ENCODE peak calls at places on chromosomes 12 and 14, in six cellular contexts. G is suprapubic skin, A is bronchial epithelial cell, J is tibial artery, K is epithelial cell of proximal tubule, Y is IMR-90. I is an unnamed sample.

GRCh38 chr12:127383281-127383680 is 883.7 kb upstream of the TMEM132C start:
- DNase-seq in J (no peak), Y (no peak), A (no peak), K (no peak), G (no peak), I (peak; percentile 59)

GRCh38 chr12:67952787-67953186 is 36.5 kb upstream of the IFNG-AS1 start:
- DNase-seq in K (no peak), A (no peak), J (no peak), G (no peak), Y (no peak), I (no peak)

GRCh38 chr14:101956179-101956885 is 8.0 kb upstream of the DYNC1H1 start:
- DNase-seq in J (no peak), G (peak; percentile 71), Y (no peak), A (no peak), K (no peak), I (no peak)

GRCh38 chr12:112130461-112130998 is 5.2 kb downstream of the TRAFD1 start:
- DNase-seq in J (no peak), A (no peak), Y (peak; percentile 36), K (peak; percentile 37), G (no peak), I (peak; percentile 23)

GRCh38 chr14:99454246-99454645 is 26.4 kb downstream of the SETD3 start:
- DNase-seq in K (no peak), A (no peak), J (no peak), G (no peak), Y (no peak), I (no peak)

GRCh38 chr14:101187017-101187815 is 283.7 kb upstream of the RTL1 start:
- DNase-seq in Y (no peak), J (no peak), A (no peak), G (no peak), K (no peak), I (no peak)

GRCh38 chr12:48997719-48998496 is 1.3 kb downstream of the DDN start:
- DNase-seq in A (no peak), K (no peak), Y (no peak), J (no peak), G (no peak), I (no peak)

GRCh38 chr12:4829161-4829792 is 80.4 kb upstream of the KCNA1 start:
- DNase-seq in K (no peak), Y (no peak), J (no peak), G (no peak), A (no peak), I (no peak)

GRCh38 chr12:122031342-122032216 is 9.9 kb downstream of the BCL7A start:
- DNase-seq in J (no peak), Y (no peak), K (no peak), G (no peak), A (peak; percentile 15), I (no peak)

GRCh38 chr12:123801573-123802178 is 39.6 kb downstream of the DNAH10 start:
- DNase-seq in J (no peak), K (no peak), A (peak; percentile 55), G (no peak), Y (peak; percentile 53), I (peak; percentile 43)

GRCh38 chr14:57485635-57486034 is 8.0 kb downstream of the CCDC198 start:
- DNase-seq in Y (no peak), K (no peak), J (no peak), A (no peak), G (no peak), I (no peak)

DNA sequence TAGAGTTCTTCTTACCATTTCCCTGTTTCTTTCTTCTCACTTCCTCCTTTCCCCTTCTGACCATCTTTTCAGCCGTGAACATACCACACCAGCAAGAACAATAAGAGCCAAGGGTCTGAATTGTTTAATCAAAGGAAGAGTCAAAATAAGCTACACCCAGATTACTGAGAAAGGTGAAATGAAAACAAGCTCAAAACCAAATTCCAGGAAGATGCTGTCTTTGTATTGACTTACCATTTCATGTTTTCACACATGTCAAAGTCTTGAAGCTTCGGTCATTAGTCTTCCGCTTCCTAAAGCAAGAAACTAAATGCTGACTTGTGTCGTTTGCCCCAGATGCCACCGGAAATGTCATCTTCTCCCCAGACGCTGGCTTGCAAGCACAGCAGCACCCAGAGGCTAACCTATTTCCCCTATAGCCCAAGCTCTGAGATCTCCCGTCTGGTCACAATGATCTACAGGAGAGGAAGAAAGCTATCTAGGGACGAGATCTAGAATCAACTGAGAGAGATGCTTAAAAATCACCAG is 136.5 kb upstream of the AMIGO2 start:
- DNase-seq in G (no peak), A (no peak), Y (no peak), K (no peak), J (no peak), I (no peak)
- H3K4me3 ChIP-seq in G (peak overlapping the region; percentile 16), A (no peak overlapping the region), Y (no peak overlapping the region), K (no peak overlapping the region), J (no peak overlapping the region), I (no peak overlapping the region)

GRCh38 chr14:23159516-23159915 is 23.9 kb downstream of the SLC7A8 start:
- DNase-seq in K (no peak), A (no peak), Y (no peak), J (no peak), G (no peak), I (no peak)

GRCh38 chr14:23149745-23150144 is 30.7 kb upstream of the CEBPE start:
- DNase-seq in K (no peak), Y (no peak), J (no peak), A (peak; percentile 90), G (no peak), I (no peak)

GRCh38 chr14:23153891-23154796 is 29.3 kb downstream of the SLC7A8 start:
- DNase-seq in G (peak; percentile 97), K (no peak), J (peak; percentile 97), Y (no peak), A (peak; percentile 81), I (peak; percentile 92)

GRCh38 chr14:23151342-23151741 is 32.1 kb downstream of the SLC7A8 start:
- DNase-seq in G (no peak), Y (no peak), A (no peak), J (no peak), K (no peak), I (no peak)

DNA sequence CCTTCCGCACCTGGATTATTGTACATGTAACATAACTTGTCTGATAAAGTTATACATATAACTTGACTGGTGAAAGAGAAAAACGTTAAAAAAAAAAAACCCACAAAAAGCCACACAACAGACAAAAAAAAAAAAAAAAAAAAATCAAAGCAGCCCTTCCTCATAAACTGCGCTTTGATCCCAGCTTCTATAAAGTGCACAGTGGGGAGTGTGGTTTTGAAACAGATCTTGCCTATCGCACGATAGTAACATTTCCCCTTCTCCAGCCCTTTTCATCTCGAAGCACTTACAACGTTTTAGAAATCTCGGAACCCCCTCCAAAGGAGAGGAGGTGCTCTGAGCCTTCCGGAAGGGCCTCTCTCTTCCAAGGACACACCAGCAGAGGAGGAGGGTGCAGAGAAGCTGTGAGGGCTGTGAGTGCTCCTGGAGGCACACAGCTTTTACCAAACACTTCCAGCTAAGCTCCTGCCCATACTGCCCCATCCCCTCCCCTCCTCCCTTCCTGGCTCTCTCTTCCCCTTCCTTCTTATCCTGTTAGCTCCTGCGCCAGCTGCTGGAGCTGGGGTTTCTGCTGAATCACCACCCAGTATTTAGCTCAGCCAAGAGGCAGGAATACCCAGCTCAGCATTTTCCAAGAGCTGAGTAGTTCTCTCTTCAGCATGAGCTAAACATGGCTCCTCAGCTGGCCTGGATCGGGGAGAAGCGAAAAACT is 28.4 kb downstream of the SLC7A8 start:
- DNase-seq in G (peak; percentile 88), A (peak; percentile 88), K (no peak), J (peak; percentile 94), Y (peak; percentile 89), I (peak; percentile 94)
- H3K4me3 ChIP-seq in G (peak overlapping the region; percentile 46), A (no peak overlapping the region), K (no peak overlapping the region), J (peak overlapping the region; percentile 57), Y (no peak overlapping the region), I (peak overlapping the region; percentile 65)

DNA sequence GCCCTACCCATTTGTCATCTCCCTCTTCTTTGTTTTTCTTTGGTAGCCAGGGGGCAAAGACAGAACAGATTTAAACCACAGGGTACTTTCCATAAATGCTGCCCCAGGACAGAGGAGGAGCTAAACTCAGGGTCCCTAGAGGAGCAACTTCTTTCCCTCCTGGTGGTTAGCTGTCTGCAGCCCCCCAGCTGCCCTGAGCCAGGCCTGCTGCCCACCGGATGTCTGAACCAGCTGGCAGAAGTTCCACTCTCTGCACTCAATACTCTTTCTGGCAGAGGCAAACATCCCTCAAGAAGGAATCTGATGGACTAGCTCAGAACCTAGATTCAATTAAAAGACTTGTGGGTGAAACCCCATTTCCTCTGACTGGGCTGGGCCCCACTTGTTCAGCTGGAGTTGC is 10.7 kb downstream of the VDR start:
- DNase-seq in K (no peak), J (no peak), A (no peak), Y (no peak), G (no peak), I (no peak)
- H3K4me3 ChIP-seq in K (no peak overlapping the region), J (no peak overlapping the region), A (no peak overlapping the region), Y (no peak overlapping the region), G (no peak overlapping the region), I (no peak overlapping the region)

GRCh38 chr12:95385646-95386045 is 88.3 kb upstream of the METAP2 start:
- DNase-seq in A (no peak), G (no peak), Y (peak; percentile 19), J (no peak), K (no peak), I (peak; percentile 69)
- H3K4me3 ChIP-seq in A (no peak overlapping the region), G (peak overlapping the region; percentile 38), Y (peak overlapping the region; percentile 19), J (peak overlapping the region; percentile 50), K (no peak overlapping the region), I (peak overlapping the region; percentile 51)

DNA sequence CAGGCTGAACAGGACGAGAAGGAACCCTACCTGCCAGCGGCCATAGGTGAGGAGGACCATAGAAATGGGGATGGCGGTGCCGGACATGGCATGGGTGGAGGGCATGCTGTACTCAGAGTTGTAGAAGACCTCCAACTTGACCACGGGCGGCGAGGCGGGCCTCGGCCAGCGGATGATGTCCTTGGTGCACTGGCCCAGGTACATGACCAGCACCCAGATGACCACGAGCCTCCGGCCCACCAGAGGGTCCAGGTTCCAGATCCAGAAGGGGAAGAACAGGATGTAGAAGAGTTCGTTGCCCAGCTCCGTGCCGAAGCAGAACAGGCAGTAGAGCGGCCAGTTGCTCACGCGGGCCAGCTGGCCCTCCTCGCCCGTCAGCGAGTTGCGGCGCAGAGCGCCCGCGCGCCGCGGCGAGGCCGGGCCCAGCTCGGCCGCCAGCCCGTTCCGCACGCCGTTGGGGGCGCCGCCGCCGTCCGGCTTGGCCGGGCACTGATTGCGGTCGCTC is 582 bp downstream of the SGPP1 start:
- DNase-seq in K (no peak), G (no peak), J (peak; percentile 36), A (no peak), Y (peak; percentile 46), I (peak; percentile 40)
- H3K4me3 ChIP-seq in K (peak overlapping the region; percentile 95), G (peak overlapping the region; percentile 98), J (peak overlapping the region; percentile 77), A (peak overlapping the region; percentile 60), Y (peak overlapping the region; percentile 100), I (peak overlapping the region; percentile 92)

GRCh38 chr12:18165422-18165871 is 75.5 kb upstream of the RERGL start:
- DNase-seq in G (no peak), Y (peak; percentile 20), A (peak; percentile 66), J (no peak), K (peak; percentile 60), I (peak; percentile 36)
- H3K4me3 ChIP-seq in G (peak overlapping the region; percentile 3), Y (peak overlapping the region; percentile 23), A (no peak overlapping the region), J (no peak overlapping the region), K (no peak overlapping the region), I (peak overlapping the region; percentile 35)

I was measured in AG10803.